ENCODE peak calls at places on chromosomes 5 and 9, in eight cellular contexts. Y is non-pigmented ciliary epithelial cell; Z is NCI-H187; B is hepatic stellate cell; K is activated CD4-positive, alpha-beta T cell treated with anti-CD3 and anti-CD28 coated beads, Interleukin-2, amount 10 ng/mL, durations not matched to agents 7 days and 5 days; O is naive thymus-derived CD4-positive, alpha-beta T cell; S is cardiac fibroblast; N is T follicular helper cell. I is an unnamed sample.

GRCh38 chr5:77806213-77806843 is 30.2 kb upstream of the TBCA start:
- DNase-seq in Y (no peak), Z (no peak), B (no peak), K (no peak), O (no peak), S (no peak), N (no peak), I (no peak)

GRCh38 chr5:82160948-82161347 is 117.2 kb downstream of the RPS23 start:
- DNase-seq in Y (no peak), Z (no peak), B (no peak), K (no peak), O (no peak), S (no peak), N (no peak), I (no peak)

GRCh38 chr9:2859776-2860379 is 16.0 kb upstream of the PUM3 start:
- DNase-seq in Y (peak; percentile 22), Z (no peak), B (peak; percentile 42), K (peak; percentile 49), O (no peak), S (peak; percentile 75), N (no peak), I (no peak)

GRCh38 chr9:70893610-70894122 is 227.8 kb downstream of the TRPM3 start:
- DNase-seq in Y (no peak), Z (no peak), B (no peak), K (no peak), O (no peak), S (no peak), N (no peak), I (no peak)

GRCh38 chr9:73121375-73121935 is 30.2 kb upstream of the ANXA1 start:
- DNase-seq in Y (no peak), Z (no peak), B (no peak), K (no peak), O (no peak), S (no peak), N (no peak), I (no peak)

GRCh38 chr5:72857396-72857795 is 40.9 kb downstream of the TNPO1 start:
- DNase-seq in Y (no peak), Z (no peak), B (no peak), K (no peak), O (no peak), S (no peak), N (no peak), I (no peak)

GRCh38 chr5:170353946-170354345 is 35.2 kb downstream of the KCNMB1 start:
- DNase-seq in Y (no peak), Z (no peak), B (no peak), K (no peak), O (no peak), S (no peak), N (no peak), I (no peak)

GRCh38 chr5:154078305-154078704 is 39.5 kb downstream of the MFAP3 start:
- DNase-seq in Y (no peak), Z (no peak), B (no peak), K (no peak), O (no peak), S (peak; percentile 42), N (no peak), I (no peak)

GRCh38 chr9:69885931-69886330 is 65.3 kb downstream of the CFAP95 start:
- DNase-seq in Y (no peak), Z (no peak), B (no peak), K (no peak), O (no peak), S (no peak), N (no peak), I (no peak)